ENCODE peak calls at places on chromosomes 7 and 10, in five cellular contexts. Q, A, W, T and U are unnamed samples.

GRCh38 chr7:134504660-134505164 is 22.7 kb upstream of the AKR1B10 start:
- DNase-seq in W (no peak), Q (no peak), T (no peak), A (no peak), U (no peak)

GRCh38 chr7:42805601-42806000 is 106.3 kb downstream of the C7orf25 start:
- DNase-seq in A (no peak), W (no peak), T (no peak), Q (no peak), U (no peak)

GRCh38 chr7:51316262-51316665 is 345 bp downstream of the COBL start:
- DNase-seq in T (no peak), A (no peak), Q (no peak), W (no peak), U (no peak)

GRCh38 chr7:79199961-79200360 is 253.5 kb downstream of the MAGI2 start:
- DNase-seq in A (no peak), W (no peak), Q (no peak), T (no peak), U (no peak)

GRCh38 chr7:151299940-151300665 is 41.5 kb upstream of the NUB1 start:
- DNase-seq in A (no peak), Q (peak; percentile 44), W (no peak), T (no peak), U (no peak)

GRCh38 chr7:4694653-4695335 is 12.7 kb downstream of the FOXK1 start:
- DNase-seq in Q (peak; percentile 93), W (no peak), A (no peak), T (no peak), U (no peak)

GRCh38 chr7:79506481-79506880 is 53.0 kb upstream of the MAGI2 start:
- DNase-seq in W (no peak), T (no peak), A (no peak), Q (no peak), U (no peak)

GRCh38 chr7:99001482-99002145 is 123.3 kb downstream of the TRRAP start:
- DNase-seq in A (no peak), T (no peak), Q (no peak), W (no peak), U (no peak)

GRCh38 chr7:51255536-51256243 is 60.9 kb downstream of the COBL start:
- DNase-seq in Q (no peak), A (no peak), T (no peak), W (no peak), U (no peak)

GRCh38 chr10:71780722-71781121 is 7.4 kb upstream of the VSIR start:
- DNase-seq in Q (no peak), A (peak; percentile 72), W (no peak), T (no peak), U (no peak)

GRCh38 chr7:152969839-152970238 is 210.3 kb downstream of the ACTR3B start:
- DNase-seq in A (no peak), T (no peak), Q (no peak), W (no peak), U (no peak)